ENCODE peak calls at places on chromosomes 12 and 14, in six cellular contexts. C is T-cell; V is activated T-helper 1 cell treated with anti-CD3 and anti-CD28 coated beads, Interleukin-2, amount 50 U/mL, for 16 hours; O is CD4-positive, CD25-positive, alpha-beta regulatory T cell; P is A549; N is GM23248. R is an unnamed sample.
A peak's percentile ranks its signal among the peaks of the same experiment; 100 is the strongest.

GRCh38 chr12:119463211-119463914 is 128.8 kb downstream of the CCDC60 start:
- DNase-seq in P (no peak), C (no peak), O (no peak), V (no peak), N (no peak), R (no peak)

GRCh38 chr12:124720019-124720686 is 143.5 kb downstream of the SCARB1 start:
- DNase-seq in C (no peak), N (peak; percentile 88), V (no peak), P (peak; percentile 41), O (no peak), R (no peak)

GRCh38 chr14:72568296-72568992 is 325.5 kb downstream of the DPF3 start:
- DNase-seq in N (no peak), C (no peak), P (no peak), O (no peak), V (no peak), R (no peak)

GRCh38 chr14:90608925-90609324 is 207.3 kb downstream of the TTC7B start:
- DNase-seq in P (no peak), O (no peak), V (no peak), N (no peak), C (no peak), R (no peak)

GRCh38 chr14:75871181-75871880 is 110.5 kb downstream of the TGFB3 start:
- DNase-seq in O (no peak), N (no peak), P (no peak), C (no peak), V (no peak), R (no peak)

GRCh38 chr14:86723254-86723624 is 1193.3 kb downstream of the FLRT2 start:
- DNase-seq in O (no peak), N (no peak), C (no peak), V (no peak), P (no peak), R (no peak)

GRCh38 chr12:89862511-89863331 is 154.1 kb upstream of the ATP2B1 start:
- DNase-seq in P (no peak), N (no peak), V (no peak), C (peak; percentile 24), O (peak; percentile 77), R (no peak)

GRCh38 chr12:121810234-121810817 is 6.5 kb downstream of the SETD1B start:
- DNase-seq in N (no peak), V (no peak), P (no peak), O (no peak), C (no peak), R (no peak)

GRCh38 chr12:9798008-9798619 is 29.2 kb upstream of the KLRF1 start:
- DNase-seq in O (peak; percentile 88), N (peak; percentile 21), C (peak; percentile 47), P (peak; percentile 13), V (peak; percentile 21), R (peak; percentile 16)

GRCh38 chr12:122874081-122874480 is 21.8 kb downstream of the VPS37B start:
- DNase-seq in C (peak; percentile 51), N (no peak), P (no peak), O (no peak), V (no peak), R (no peak)

GRCh38 chr14:81222694-81223093 is 1.9 kb upstream of the GTF2A1 start:
- DNase-seq in V (no peak), O (no peak), P (no peak), N (no peak), C (no peak), R (no peak)

GRCh38 chr14:57634335-57634734 is 140.7 kb upstream of the CCDC198 start:
- DNase-seq in N (no peak), O (no peak), P (no peak), V (no peak), C (no peak), R (no peak)

GRCh38 chr14:27002179-27002578 is 404.3 kb upstream of the NOVA1 start:
- DNase-seq in P (no peak), C (no peak), N (no peak), O (no peak), V (no peak), R (no peak)

GRCh38 chr14:90513151-90514014 is 116.6 kb downstream of the CALM1 start:
- DNase-seq in O (no peak), N (peak; percentile 39), C (no peak), P (no peak), V (no peak), R (no peak)

GRCh38 chr12:54415223-54415929 is 3.7 kb downstream of the ITGA5 start:
- DNase-seq in C (no peak), V (no peak), P (no peak), O (no peak), N (peak; percentile 60), R (no peak)

GRCh38 chr12:47816646-47817271 is 2.9 kb downstream of the HDAC7 start:
- DNase-seq in P (no peak), V (no peak), N (no peak), C (no peak), O (no peak), R (no peak)

GRCh38 chr12:80230068-80230467 is 130.7 kb downstream of the OTOGL start:
- DNase-seq in N (no peak), P (no peak), V (no peak), C (no peak), O (no peak), R (no peak)

R was measured in SW 1271.